ENCODE peak calls at places on chromosomes 4 and X, in nine cellular contexts. P, S, K, N, G, U, E, M and B are unnamed samples.

GRCh38 chr4:54541426-54542118 is 116.2 kb upstream of the KIT start:
- DNase-seq in M (no peak), P (no peak), N (no peak), U (no peak), E (no peak), G (no peak), S (no peak), K (no peak), B (no peak)

GRCh38 chr4:119656986-119657635 is 28.5 kb upstream of the PDE5A start:
- DNase-seq in S (no peak), N (peak; percentile 80), M (no peak), K (peak; percentile 27), U (no peak), E (no peak), G (no peak), P (no peak), B (peak; percentile 37)

GRCh38 chr4:150098214-150098613 is 20.0 kb downstream of the DCLK2 start:
- DNase-seq in K (no peak), S (no peak), G (no peak), U (no peak), P (no peak), E (no peak), M (no peak), N (no peak), B (no peak)

GRCh38 chrX:150770623-150771022 is 77.4 kb downstream of the MTMR1 start:
- DNase-seq in G (no peak), K (no peak), P (no peak), M (no peak), E (no peak), S (no peak), U (no peak), N (no peak), B (no peak)

GRCh38 chr4:184021389-184021788 is 116.3 kb downstream of the STOX2 start:
- DNase-seq in P (no peak), M (no peak), N (no peak), U (no peak), S (no peak), G (no peak), E (no peak), K (no peak), B (no peak)

GRCh38 chr4:1511441-1512041 is 105.3 kb upstream of the NKX1-1 start:
- DNase-seq in E (peak; percentile 27), U (no peak), S (no peak), K (no peak), N (no peak), G (no peak), P (peak; percentile 45), M (no peak), B (no peak)

GRCh38 chrX:24619647-24620046 is 27.5 kb downstream of the PCYT1B start:
- DNase-seq in E (no peak), M (no peak), N (no peak), U (no peak), K (no peak), P (no peak), S (no peak), G (no peak), B (no peak)

GRCh38 chr4:142112451-142112850 is 476.1 kb downstream of the IL15 start:
- DNase-seq in U (no peak), N (no peak), K (peak; percentile 2), E (no peak), S (no peak), M (no peak), P (no peak), G (no peak), B (peak; percentile 35)

GRCh38 chrX:9955506-9955905 is 11.7 kb upstream of the CLDN34 start:
- DNase-seq in G (no peak), P (no peak), E (no peak), K (peak; percentile 57), U (no peak), M (no peak), N (no peak), S (no peak), B (no peak)

GRCh38 chr4:125140966-125141495 is 173.7 kb upstream of the FAT4 start:
- DNase-seq in U (no peak), G (no peak), N (peak; percentile 32), M (no peak), E (no peak), S (no peak), P (no peak), K (peak; percentile 41), B (no peak)

GRCh38 chrX:40434947-40435346 is 145.8 kb upstream of the ATP6AP2 start:
- DNase-seq in E (no peak), S (no peak), K (no peak), M (no peak), G (no peak), N (no peak), P (no peak), U (no peak), B (no peak)